ENCODE peak calls at places on chromosomes 3 and 15, in four cellular contexts. W is uterus, X is psoas muscle, F is heart right ventricle. C is an unnamed sample.
A peak's percentile ranks its signal among the peaks of the same experiment; 100 is the strongest.

GRCh38 chr15:77393471-77393840 is 26.4 kb downstream of the PEAK1 start:
- DNase-seq in X (no peak), F (no peak), W (no peak), C (no peak)

GRCh38 chr3:27976933-27977332 is 254.8 kb upstream of the EOMES start:
- DNase-seq in X (no peak), F (no peak), W (no peak), C (peak; percentile 18)

GRCh38 chr3:105537371-105538075 is 170.8 kb downstream of the ALCAM start:
- DNase-seq in F (no peak), X (no peak), W (no peak), C (no peak)

GRCh38 chr3:191051037-191051436 is 148.0 kb upstream of the OSTN start:
- DNase-seq in F (no peak), W (no peak), X (no peak), C (no peak)

GRCh38 chr15:99442268-99442897 is 123.4 kb upstream of the MEF2A start:
- DNase-seq in W (peak; percentile 75), X (peak; percentile 83), F (peak; percentile 76), C (peak; percentile 36)

GRCh38 chr15:61101543-61101942 is 127.6 kb downstream of the RORA start:
- DNase-seq in W (no peak), X (no peak), F (no peak), C (no peak)

GRCh38 chr3:82202254-82202653 is 440.8 kb upstream of the GBE1 start:
- DNase-seq in W (no peak), F (no peak), X (no peak), C (no peak)

GRCh38 chr3:186257866-186258265 is 104.2 kb downstream of the DGKG start:
- DNase-seq in F (no peak), W (no peak), X (no peak), C (no peak)

GRCh38 chr3:5653426-5653825 is 465.9 kb downstream of the EDEM1 start:
- DNase-seq in W (no peak), X (no peak), F (no peak), C (no peak)

GRCh38 chr3:11498646-11499045 is 145.1 kb downstream of the VGLL4 start:
- DNase-seq in X (peak; percentile 64), F (peak; percentile 54), W (no peak), C (peak; percentile 74)

GRCh38 chr3:13025090-13025489 is 48.1 kb downstream of the IQSEC1 start:
- DNase-seq in W (no peak), X (peak; percentile 72), F (peak; percentile 56), C (peak; percentile 96)

GRCh38 chr3:123446210-123446609 is 2.7 kb downstream of the ADCY5 start:
- DNase-seq in F (no peak), X (no peak), W (no peak), C (no peak)

GRCh38 chr15:50024183-50024795 is 94.7 kb downstream of the ATP8B4 start:
- DNase-seq in F (no peak), X (no peak), W (no peak), C (no peak)

GRCh38 chr3:43298292-43298691 is 12.0 kb downstream of the SNRK start:
- DNase-seq in W (no peak), X (no peak), F (no peak), C (no peak)

GRCh38 chr3:58161435-58162398 is 49.1 kb downstream of the DNASE1L3 start:
- DNase-seq in F (no peak), W (peak; percentile 86), X (no peak), C (peak; percentile 86)

GRCh38 chr3:194482196-194482593 is 4.6 kb downstream of the ATP13A3 start:
- DNase-seq in X (no peak), F (no peak), W (no peak), C (no peak)

GRCh38 chr3:81581966-81582599 is 179.4 kb downstream of the GBE1 start:
- DNase-seq in X (no peak), W (no peak), F (no peak), C (peak; percentile 57)

GRCh38 chr15:48537277-48538113 is 108.0 kb downstream of the FBN1 start:
- DNase-seq in X (no peak), W (no peak), F (peak; percentile 21), C (no peak)

GRCh38 chr15:48282186-48282585 is 49.0 kb upstream of the DUT start:
- DNase-seq in F (no peak), W (no peak), X (no peak), C (no peak)

GRCh38 chr3:67142432-67142831 is 144.3 kb downstream of the KBTBD8 start:
- DNase-seq in X (no peak), F (no peak), W (no peak), C (no peak)

GRCh38 chr3:122353901-122354401 is 28.9 kb downstream of the CSTA start:
- DNase-seq in F (no peak), X (no peak), W (no peak), C (no peak)

GRCh38 chr3:10516835-10517465 is 11.6 kb upstream of the ATP2B2 start:
- DNase-seq in F (no peak), W (no peak), X (no peak), C (no peak)

GRCh38 chr15:67413770-67414429 is 107.0 kb upstream of the C15orf61 start:
- DNase-seq in W (no peak), X (no peak), F (no peak), C (no peak)

GRCh38 chr3:195247863-195248189 is 23.1 kb downstream of the XXYLT1 start:
- DNase-seq in X (no peak), W (no peak), F (no peak), C (no peak)

GRCh38 chr15:82952156-82953081 is at the start of gene HOMER2:
- DNase-seq in X (peak; percentile 66), F (peak; percentile 34), W (no peak), C (peak; percentile 43)

GRCh38 chr3:127141921-127142730 is 50.8 kb upstream of the PRR23E start:
- DNase-seq in F (no peak), X (peak; percentile 54), W (no peak), C (peak; percentile 78)

GRCh38 chr3:122612706-122613105 is 35.3 kb downstream of the PARP15 start:
- DNase-seq in X (no peak), F (no peak), W (no peak), C (no peak)

GRCh38 chr3:172787746-172788145 is 37.2 kb downstream of the ECT2 start:
- DNase-seq in W (no peak), F (no peak), X (no peak), C (no peak)

GRCh38 chr3:184679056-184679502 is 32.8 kb downstream of the MAGEF1 start:
- DNase-seq in W (no peak), X (peak; percentile 80), F (peak; percentile 71), C (no peak)

GRCh38 chr3:125061170-125061569 is 5.4 kb upstream of the HEG1 start:
- DNase-seq in F (peak; percentile 36), X (peak; percentile 64), W (peak; percentile 86), C (peak; percentile 84)

GRCh38 chr3:78314327-78314726 is 1274.4 kb downstream of the ROBO2 start:
- DNase-seq in W (no peak), F (no peak), X (no peak), C (no peak)

GRCh38 chr3:197891-198491 is 1.4 kb downstream of the CHL1 start:
- DNase-seq in F (no peak), W (no peak), X (no peak), C (no peak)

GRCh38 chr15:64844576-64845140 is 2.9 kb downstream of the PLEKHO2 start:
- DNase-seq in X (no peak), F (no peak), W (no peak), C (no peak)

GRCh38 chr3:141243295-141243707 is 11.7 kb downstream of the PXYLP1 start:
- DNase-seq in X (no peak), W (no peak), F (no peak), C (no peak)

GRCh38 chr15:95826831-95827230 is 503.7 kb upstream of the NR2F2 start:
- DNase-seq in X (no peak), F (no peak), W (no peak), C (no peak)

GRCh38 chr3:51799879-51800757 is 21.1 kb upstream of the IQCF6 start:
- DNase-seq in F (no peak), W (peak; percentile 21), X (no peak), C (no peak)

GRCh38 chr3:59320080-59320479 is 270.3 kb upstream of the CFAP20DC start:
- DNase-seq in W (no peak), X (no peak), F (no peak), C (no peak)

GRCh38 chr3:155647196-155647595 is 97.7 kb downstream of the PLCH1 start:
- DNase-seq in F (no peak), X (no peak), W (no peak), C (no peak)

GRCh38 chr3:155646128-155646527 is 98.7 kb downstream of the PLCH1 start:
- DNase-seq in W (no peak), F (no peak), X (no peak), C (no peak)

GRCh38 chr3:155647988-155648591 is 96.8 kb downstream of the PLCH1 start:
- DNase-seq in W (no peak), F (no peak), X (no peak), C (no peak)

GRCh38 chr3:155643581-155644165 is 101.2 kb downstream of the PLCH1 start:
- DNase-seq in W (no peak), X (no peak), F (no peak), C (no peak)

DNA sequence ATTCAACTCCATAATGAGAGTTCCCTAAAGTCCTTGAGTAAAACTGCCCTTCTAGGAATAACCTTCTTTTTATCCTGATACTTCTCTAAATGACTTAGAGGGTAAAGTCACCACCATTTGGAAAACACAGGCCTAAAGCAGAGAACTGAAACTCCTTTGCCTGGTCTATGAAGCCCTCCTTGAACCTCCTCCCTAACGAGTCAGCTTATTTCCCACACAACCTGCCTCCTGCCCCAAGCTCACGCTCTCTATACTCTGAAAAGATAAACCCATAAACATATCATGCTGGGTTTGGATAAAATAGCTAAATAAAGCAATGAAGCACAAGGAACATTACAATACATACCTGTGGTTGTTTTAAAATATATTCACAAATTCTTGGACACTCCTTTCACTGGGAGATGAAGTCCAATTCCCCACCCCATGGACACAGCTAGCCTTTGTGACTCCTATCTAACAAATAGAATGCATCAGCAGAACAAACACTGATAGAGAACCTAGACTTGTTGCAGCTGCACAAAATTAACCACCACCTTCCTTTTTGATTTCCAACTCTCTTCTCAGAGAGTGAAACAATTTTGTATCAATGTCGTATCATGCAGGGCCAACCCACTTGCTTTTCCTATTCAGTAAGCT is 98.2 kb downstream of the PLCH1 start:
- DNase-seq in X (no peak), W (no peak), F (no peak), C (no peak)
- H3K9me3 ChIP-seq in X (no peaks in the 10 kb centered on the region), W (no peaks in the 10 kb centered on the region), F (no peaks in the 10 kb centered on the region), C (no peaks in the 10 kb centered on the region)

GRCh38 chr3:188239577-188239976 is 85.6 kb downstream of the LPP start:
- DNase-seq in X (no peak), F (no peak), W (no peak), C (no peak)
- H3K4me1 ChIP-seq in X (peaks cover 30% of the 10 kb centered on the region), F (peaks cover 30% of the 10 kb centered on the region), W (peaks cover 4% of the 10 kb centered on the region), C (peaks cover 8% of the 10 kb centered on the region)

GRCh38 chr3:56303508-56303907 is 164.8 kb downstream of the ERC2 start:
- DNase-seq in F (no peak), X (no peak), W (no peak), C (peak; percentile 4)
- TF ChIP-seq CTCF in F (peak; percentile 56), X (peak; percentile 28), W (no peak), C (no peak)

GRCh38 chr3:7263347-7264195 is 402.7 kb downstream of the GRM7 start:
- DNase-seq in W (no peak), F (no peak), X (no peak), C (no peak)
- H3K9me3 ChIP-seq in W (no peaks in the 10 kb centered on the region), F (no peaks in the 10 kb centered on the region), X (no peaks in the 10 kb centered on the region), C (no peaks in the 10 kb centered on the region)

C was measured in adrenal gland.